ENCODE peak calls at places on chromosome 9, in four cellular contexts. One of them, this sample, is unnamed.

GRCh38 chr9:121972501-121972981 is 120.6 kb downstream of the TTLL11 start:
- DNase-seq in H1: no peak
- DNase-seq in H9: no peak
- DNase-seq in IMR-90: peak
- DNase-seq in this sample: no peak

GRCh38 chr9:113984639-113985380 is 93.3 kb downstream of the AMBP start:
- DNase-seq in H9: no peak
- DNase-seq in IMR-90: no peak
- DNase-seq in H1: no peak
- DNase-seq in this sample: no peak

GRCh38 chr9:122816163-122816867 is 12.1 kb downstream of the PDCL start:
- DNase-seq in H1: no peak
- DNase-seq in IMR-90: no peak
- DNase-seq in H9: no peak
- DNase-seq in this sample: no peak

GRCh38 chr9:2085719-2086515 is 70.8 kb downstream of the SMARCA2 start:
- DNase-seq in H9: no peak
- DNase-seq in IMR-90: peak
- DNase-seq in H1: no peak
- DNase-seq in this sample: no peak

GRCh38 chr9:85978496-85978895 is 37.5 kb downstream of the NAA35 start:
- DNase-seq in IMR-90: peak
- DNase-seq in H1: no peak
- DNase-seq in H9: no peak
- DNase-seq in this sample: no peak

GRCh38 chr9:132283863-132284262 is 70.9 kb downstream of the SETX start:
- DNase-seq in H1: no peak
- DNase-seq in IMR-90: peak
- DNase-seq in H9: no peak
- DNase-seq in this sample: no peak

GRCh38 chr9:18467696-18468095 is 6.3 kb upstream of the ADAMTSL1 start:
- DNase-seq in IMR-90: no peak
- DNase-seq in H1: no peak
- DNase-seq in H9: no peak
- DNase-seq in this sample: no peak

GRCh38 chr9:123724211-123724831 is 205.6 kb downstream of the DENND1A start:
- DNase-seq in H9: no peak
- DNase-seq in IMR-90: peak
- DNase-seq in H1: no peak
- DNase-seq in this sample: no peak

GRCh38 chr9:131607591-131607990 is 62.3 kb downstream of the PRRT1B start:
- DNase-seq in H1: no peak
- DNase-seq in H9: no peak
- DNase-seq in IMR-90: no peak
- DNase-seq in this sample: no peak

GRCh38 chr9:18692240-18692639 is 218.3 kb downstream of the ADAMTSL1 start:
- DNase-seq in H9: no peak
- DNase-seq in H1: no peak
- DNase-seq in IMR-90: no peak
- DNase-seq in this sample: no peak

GRCh38 chr9:7011395-7012067 is 253.8 kb downstream of the KDM4C start:
- DNase-seq in H1: no peak
- DNase-seq in IMR-90: no peak
- DNase-seq in H9: no peak
- DNase-seq in this sample: no peak

GRCh38 chr9:89701221-89701798 is 96.5 kb downstream of the GADD45G start:
- DNase-seq in H1: no peak
- DNase-seq in IMR-90: no peak
- DNase-seq in H9: no peak
- DNase-seq in this sample: no peak

GRCh38 chr9:2281803-2282185 is 266.6 kb downstream of the SMARCA2 start:
- DNase-seq in H1: no peak
- DNase-seq in IMR-90: peak
- DNase-seq in H9: no peak
- DNase-seq in this sample: peak

GRCh38 chr9:87233916-87234455 is 263.7 kb upstream of the DAPK1 start:
- DNase-seq in H1: no peak
- DNase-seq in H9: no peak
- DNase-seq in IMR-90: no peak
- DNase-seq in this sample: peak

GRCh38 chr9:82679488-82679887 is 383.5 kb downstream of the RASEF start:
- DNase-seq in H9: no peak
- DNase-seq in IMR-90: no peak
- DNase-seq in H1: no peak
- DNase-seq in this sample: no peak

GRCh38 chr9:137615387-137615871 is 3.4 kb upstream of the EHMT1 start:
- DNase-seq in H9: no peak
- DNase-seq in H1: no peak
- DNase-seq in IMR-90: no peak
- DNase-seq in this sample: no peak

GRCh38 chr9:113477058-113477457 is 13.5 kb downstream of the RGS3 start:
- DNase-seq in H9: no peak
- DNase-seq in IMR-90: no peak
- DNase-seq in H1: no peak
- DNase-seq in this sample: no peak

GRCh38 chr9:106482733-106483132 is 380.2 kb upstream of the ZNF462 start:
- DNase-seq in H1: no peak
- DNase-seq in IMR-90: no peak
- DNase-seq in H9: no peak
- DNase-seq in this sample: no peak

GRCh38 chr9:118577121-118577520 is 792.1 kb downstream of the BRINP1 start:
- DNase-seq in H9: no peak
- DNase-seq in H1: no peak
- DNase-seq in IMR-90: no peak
- DNase-seq in this sample: peak

GRCh38 chr9:92501671-92502393 is 19.5 kb upstream of the ASPN start:
- DNase-seq in H9: no peak
- DNase-seq in IMR-90: peak
- DNase-seq in H1: no peak
- DNase-seq in this sample: peak

GRCh38 chr9:89254773-89255125 is 56.2 kb upstream of the CKS2 start:
- DNase-seq in H1: no peak
- DNase-seq in H9: no peak
- DNase-seq in IMR-90: no peak
- DNase-seq in this sample: peak

GRCh38 chr9:24832307-24832706 is 286.6 kb upstream of the IZUMO3 start:
- DNase-seq in IMR-90: no peak
- DNase-seq in H1: peak
- DNase-seq in H9: no peak
- DNase-seq in this sample: no peak

GRCh38 chr9:93326056-93326455 is 125.4 kb upstream of the FAM120A start:
- DNase-seq in IMR-90: no peak
- DNase-seq in H9: no peak
- DNase-seq in H1: no peak
- DNase-seq in this sample: no peak

GRCh38 chr9:134642385-134643181 is 980 bp downstream of the COL5A1 start:
- DNase-seq in H1: peak
- DNase-seq in H9: peak
- DNase-seq in IMR-90: peak
- DNase-seq in this sample: peak

GRCh38 chr9:134643306-134643705 is 1.7 kb downstream of the COL5A1 start:
- DNase-seq in H1: no peak
- DNase-seq in IMR-90: peak
- DNase-seq in H9: no peak
- DNase-seq in this sample: no peak

GRCh38 chr9:134645607-134646365 is 4.2 kb downstream of the COL5A1 start:
- DNase-seq in H9: no peak
- DNase-seq in IMR-90: no peak
- DNase-seq in H1: no peak
- DNase-seq in this sample: no peak

GRCh38 chr9:134647359-134648115 is 5.9 kb downstream of the COL5A1 start:
- DNase-seq in IMR-90: no peak
- DNase-seq in H9: no peak
- DNase-seq in H1: no peak
- DNase-seq in this sample: no peak

DNA sequence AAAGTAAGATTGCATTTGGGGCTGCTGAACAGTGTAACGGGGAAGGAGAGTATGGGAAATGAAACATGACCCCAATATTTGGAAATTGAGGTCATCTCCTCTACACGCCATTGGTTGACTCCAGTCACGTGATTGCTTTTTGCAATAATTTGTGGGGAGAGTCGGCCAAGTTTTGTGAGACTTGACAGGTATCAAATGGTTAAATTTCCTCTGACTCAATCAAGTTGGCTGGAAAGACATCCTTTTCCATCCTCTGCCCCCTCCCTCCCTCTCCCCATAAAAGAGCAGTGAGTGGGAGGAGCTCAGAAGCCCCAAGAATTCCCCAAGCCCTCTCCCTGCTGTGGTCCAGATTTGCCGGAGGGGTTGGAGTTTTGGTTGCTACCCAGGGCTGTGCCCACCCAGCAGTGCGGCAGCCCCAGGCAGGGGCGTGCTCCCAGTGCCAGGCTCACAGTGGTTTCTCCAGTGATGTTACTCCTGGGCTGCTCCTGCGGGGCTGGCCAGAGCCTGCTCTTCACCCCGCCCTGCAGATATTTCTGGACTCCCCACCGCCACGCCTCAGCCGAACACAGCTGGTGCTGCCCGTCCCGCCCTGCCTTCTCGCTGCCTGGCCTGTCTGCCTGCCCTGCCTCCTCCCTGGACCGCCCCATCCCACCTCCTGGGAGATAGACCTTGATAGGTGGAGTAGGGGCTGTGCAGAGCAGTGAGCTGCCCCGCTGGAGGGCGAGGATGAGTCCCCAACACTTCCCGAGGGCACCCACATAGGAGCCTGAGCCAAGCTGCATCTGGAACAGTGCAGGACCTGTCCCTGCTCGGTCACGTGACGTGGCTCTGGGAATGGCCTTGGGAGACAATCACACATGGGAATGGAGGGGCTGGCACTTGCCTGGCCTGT is 3.4 kb downstream of the COL5A1 start:
- DNase-seq in H1: no peak
- DNase-seq in IMR-90: peak
- DNase-seq in H9: no peak
- DNase-seq in this sample: no peak
- H3K9ac ChIP-seq in H1: no peak
- H3K9ac ChIP-seq in IMR-90: peak
- H3K9ac ChIP-seq in H9: no peak
- H3K9ac ChIP-seq in this sample: peak

DNA sequence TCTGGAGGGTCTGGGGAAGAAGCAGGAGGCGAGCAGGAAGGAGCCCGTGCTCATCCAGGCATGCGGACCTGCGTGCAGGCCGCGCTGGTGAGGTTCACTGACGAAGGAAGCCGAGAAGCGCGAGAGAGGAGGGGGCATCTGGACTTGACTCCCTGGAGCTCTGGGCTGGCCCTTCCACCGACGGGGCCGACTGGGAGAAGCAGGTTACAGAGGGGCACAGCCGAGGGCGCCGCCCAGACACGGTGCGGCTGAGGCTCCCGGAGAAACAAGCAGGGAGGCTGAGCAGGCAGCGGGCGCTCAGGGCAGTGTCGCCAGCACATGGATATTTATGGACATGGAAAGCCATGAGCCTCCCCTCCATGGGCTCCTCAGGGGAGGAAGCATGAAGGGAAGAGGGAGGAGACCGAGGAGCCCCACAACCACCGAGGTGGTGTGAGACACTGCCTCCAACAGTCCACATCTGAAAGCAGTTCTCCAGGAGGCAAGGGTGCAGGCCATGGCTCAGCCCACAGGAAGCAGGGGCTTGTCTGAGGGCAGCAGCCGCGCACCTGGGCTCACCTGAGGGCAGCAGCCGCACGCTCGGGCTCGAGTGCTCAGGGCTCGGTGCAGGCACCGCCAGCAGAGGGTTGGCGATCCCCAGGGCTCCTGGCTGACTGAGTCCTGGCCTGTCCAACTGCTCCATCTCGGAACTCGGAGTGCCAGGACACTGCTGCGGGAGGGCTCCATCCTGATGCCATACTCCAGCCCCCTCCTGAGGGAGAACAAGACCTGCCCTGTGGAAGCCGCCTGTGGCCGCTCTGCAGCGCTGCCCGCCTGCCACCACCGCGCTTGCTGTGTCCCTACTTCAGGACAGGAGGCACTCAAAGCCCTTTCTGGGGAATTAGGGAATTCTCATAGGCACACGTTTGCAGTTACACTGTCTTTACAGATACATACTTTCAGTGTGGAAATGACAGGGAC is 15.7 kb upstream of the INPP5E start:
- DNase-seq in H9: no peak
- DNase-seq in H1: no peak
- DNase-seq in IMR-90: no peak
- DNase-seq in this sample: no peak
- H4K91ac ChIP-seq in H9: no peak
- H4K91ac ChIP-seq in H1: no peak
- H4K91ac ChIP-seq in IMR-90: no peak
- H4K91ac ChIP-seq in this sample: no peak

GRCh38 chr9:133538176-133538575 is 3.7 kb downstream of the ADAMTSL2 start:
- DNase-seq in H1: no peak
- DNase-seq in H9: no peak
- DNase-seq in IMR-90: no peak
- DNase-seq in this sample: no peak

GRCh38 chr9:133542002-133542401 is 7.5 kb downstream of the ADAMTSL2 start:
- DNase-seq in H1: no peak
- DNase-seq in IMR-90: no peak
- DNase-seq in H9: no peak
- DNase-seq in this sample: no peak

GRCh38 chr9:133539434-133539833 is 4.9 kb downstream of the ADAMTSL2 start:
- DNase-seq in IMR-90: no peak
- DNase-seq in H1: no peak
- DNase-seq in H9: no peak
- DNase-seq in this sample: peak

GRCh38 chr9:133538851-133539250 is 4.3 kb downstream of the ADAMTSL2 start:
- DNase-seq in H1: no peak
- DNase-seq in IMR-90: no peak
- DNase-seq in H9: no peak
- DNase-seq in this sample: no peak

GRCh38 chr9:133540336-133541025 is 6.0 kb downstream of the ADAMTSL2 start:
- DNase-seq in IMR-90: no peak
- DNase-seq in H1: peak
- DNase-seq in H9: no peak
- DNase-seq in this sample: peak
- H3K9ac ChIP-seq in IMR-90: no peak
- H3K9ac ChIP-seq in H1: no peak
- H3K9ac ChIP-seq in H9: no peak
- H3K9ac ChIP-seq in this sample: no peak

DNA sequence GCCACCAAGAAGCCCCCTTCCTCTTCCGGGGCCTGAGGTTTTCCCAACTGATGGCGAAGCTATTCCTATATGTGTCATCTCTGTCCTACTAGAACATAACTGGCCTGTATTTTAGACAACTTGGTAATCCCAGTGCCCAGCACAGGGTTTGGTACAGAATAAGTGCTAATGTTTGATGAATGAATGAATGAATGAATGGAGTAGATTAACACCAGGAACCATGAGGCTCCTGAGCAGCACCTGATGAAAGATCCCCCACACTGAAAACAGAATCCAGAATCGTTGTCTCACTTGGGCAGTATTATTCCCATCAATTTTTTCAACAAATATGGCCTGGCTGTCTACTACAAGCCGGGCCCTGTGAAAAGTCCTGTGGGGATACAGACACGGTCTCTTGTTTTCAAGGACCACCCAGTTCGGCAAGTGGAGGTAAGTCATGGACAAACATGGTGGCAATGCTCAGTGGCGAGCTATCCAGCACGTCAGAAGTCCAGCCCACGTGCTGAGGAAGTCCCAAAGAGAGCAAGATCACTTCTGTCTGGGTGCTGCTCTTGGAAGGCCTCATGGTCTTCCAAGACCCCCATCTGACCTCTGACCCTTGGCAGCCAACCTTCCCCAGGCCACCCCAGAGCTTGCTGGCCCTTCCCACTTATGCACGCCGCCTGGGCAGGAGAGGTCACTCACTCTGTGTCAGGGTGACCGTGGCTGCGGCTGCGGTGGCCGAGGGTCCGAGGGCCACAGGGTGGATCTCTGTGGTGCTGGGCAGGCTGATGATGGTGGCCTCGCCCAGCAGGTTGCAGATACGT is 1.0 kb downstream of the NAIF1 start:
- DNase-seq in IMR-90: no peak
- DNase-seq in H9: no peak
- DNase-seq in H1: no peak
- DNase-seq in this sample: no peak
- H4K91ac ChIP-seq in IMR-90: peak
- H4K91ac ChIP-seq in H9: no peak
- H4K91ac ChIP-seq in H1: peak
- H4K91ac ChIP-seq in this sample: peak

This sample was measured in trophoblast cell.